ENCODE peak calls at places on chromosomes 11 and 22, in nine cellular contexts. M is body of pancreas, L is H1, K is GM06990, Q is heart left ventricle, C is suprapubic skin, O is HFF-Myc, N is Peyer's patch, U is heart right ventricle. G is an unnamed sample.

GRCh38 chr11:3939211-3939610 is 83.7 kb downstream of the STIM1 start:
- DNase-seq in N (no peak), O (no peak), K (no peak), Q (no peak), M (no peak), U (no peak), C (no peak), L (no peak), G (peak)

GRCh38 chr11:10657308-10658271 is 36.0 kb downstream of the IRAG1 start:
- DNase-seq in O (no peak), Q (peak), L (no peak), K (peak), M (no peak), C (no peak), N (no peak), U (no peak), G (peak)

GRCh38 chr11:70127653-70128434 is 49.7 kb downstream of the ANO1 start:
- DNase-seq in N (no peak), C (no peak), K (no peak), Q (no peak), U (no peak), M (no peak), O (no peak), L (no peak), G (no peak)

GRCh38 chr22:38203855-38204497 is 2.2 kb downstream of the MAFF start:
- DNase-seq in M (no peak), L (no peak), O (no peak), Q (no peak), C (no peak), K (no peak), U (no peak), N (no peak), G (peak)

GRCh38 chr11:12160680-12161079 is 50.3 kb downstream of the MICAL2 start:
- DNase-seq in C (no peak), O (no peak), M (no peak), U (no peak), Q (no peak), K (no peak), L (no peak), N (no peak), G (no peak)

GRCh38 chr11:114196994-114197702 is 99.1 kb upstream of the NNMT start:
- DNase-seq in K (no peak), C (no peak), O (no peak), Q (no peak), L (no peak), N (no peak), M (no peak), U (no peak), G (no peak)

GRCh38 chr22:48500481-48501230 is 1327.0 kb downstream of the BRD1 start:
- DNase-seq in O (no peak), N (no peak), C (no peak), L (no peak), M (no peak), U (no peak), K (no peak), Q (no peak), G (no peak)

GRCh38 chr11:38019072-38019775 is 1421.2 kb upstream of the RAG2 start:
- DNase-seq in U (no peak), O (no peak), Q (no peak), C (no peak), K (no peak), L (no peak), N (no peak), M (no peak), G (no peak)

GRCh38 chr11:78685156-78685555 is 110.5 kb upstream of the NARS2 start:
- DNase-seq in L (no peak), M (no peak), O (no peak), C (no peak), K (no peak), U (no peak), N (no peak), Q (no peak), G (no peak)

GRCh38 chr11:120522736-120523135 is 11.2 kb downstream of the GRIK4 start:
- DNase-seq in O (no peak), M (no peak), K (no peak), L (no peak), Q (no peak), U (no peak), N (no peak), C (peak), G (no peak)

GRCh38 chr22:20771918-20772625 is 1.8 kb upstream of the SERPIND1 start:
- DNase-seq in O (no peak), Q (no peak), U (no peak), K (no peak), L (no peak), C (no peak), N (no peak), M (no peak), G (no peak)

GRCh38 chr11:102453286-102453797 is 777 bp upstream of the TMEM123 start:
- DNase-seq in Q (no peak), M (no peak), K (no peak), C (no peak), N (peak), U (no peak), L (no peak), O (no peak), G (no peak)

GRCh38 chr22:43731986-43732385 is 80.1 kb downstream of the EFCAB6 start:
- DNase-seq in O (no peak), N (no peak), Q (no peak), L (no peak), M (no peak), C (no peak), K (no peak), U (no peak), G (no peak)

GRCh38 chr22:44729391-44730012 is 22.9 kb upstream of the ARHGAP8 start:
- DNase-seq in C (no peak), M (no peak), N (no peak), U (peak), Q (peak), K (no peak), L (no peak), O (peak), G (peak)

GRCh38 chr11:70456921-70457532 is 58.7 kb downstream of the CTTN start:
- DNase-seq in U (no peak), N (no peak), L (no peak), C (no peak), Q (no peak), M (no peak), K (no peak), O (no peak), G (peak)

GRCh38 chr11:102458531-102458930 is 6.0 kb upstream of the TMEM123 start:
- DNase-seq in U (no peak), N (no peak), Q (no peak), K (no peak), M (no peak), O (no peak), L (no peak), C (no peak), G (no peak)

GRCh38 chr11:72712168-72712721 is 38.0 kb upstream of the PDE2A start:
- DNase-seq in O (no peak), N (peak), U (peak), K (no peak), C (peak), Q (peak), M (no peak), L (no peak), G (no peak)

GRCh38 chr22:50701076-50701419 is 28.4 kb downstream of the SHANK3 start:
- DNase-seq in Q (no peak), M (peak), L (no peak), N (no peak), O (no peak), C (peak), K (no peak), U (no peak), G (no peak)

GRCh38 chr22:47618180-47618579 is 855.7 kb downstream of the TBC1D22A start:
- DNase-seq in U (no peak), L (no peak), K (no peak), O (no peak), C (peak), N (peak), M (no peak), Q (no peak), G (no peak)

GRCh38 chr11:64173616-64174355 is 7.9 kb upstream of the MACROD1 start:
- DNase-seq in N (no peak), M (no peak), O (no peak), Q (no peak), U (no peak), L (no peak), C (no peak), K (no peak), G (no peak)

GRCh38 chr11:4044971-4045646 is 49.5 kb upstream of the RRM1 start:
- DNase-seq in L (no peak), U (no peak), K (no peak), M (no peak), Q (no peak), O (no peak), N (no peak), C (no peak), G (no peak)

GRCh38 chr11:74311352-74311926 is at the start of gene P4HA3:
- DNase-seq in N (peak), U (peak), Q (peak), M (peak), K (peak), C (peak), O (no peak), L (peak), G (peak)

GRCh38 chr22:46331496-46331895 is 4.0 kb upstream of the TRMU start:
- DNase-seq in M (no peak), N (no peak), C (no peak), U (no peak), O (no peak), L (no peak), K (no peak), Q (no peak), G (no peak)

GRCh38 chr11:72446929-72447753 is 12.8 kb upstream of the CLPB start:
- DNase-seq in U (peak), N (no peak), Q (no peak), K (no peak), M (no peak), L (no peak), C (no peak), O (peak), G (peak)

GRCh38 chr11:16468735-16469446 is 112.5 kb upstream of the SOX6 start:
- DNase-seq in C (no peak), L (no peak), K (no peak), M (no peak), Q (no peak), N (no peak), U (no peak), O (no peak), G (no peak)

GRCh38 chr11:43931717-43932039 is 10.8 kb upstream of the C11orf96 start:
- DNase-seq in K (no peak), M (no peak), U (no peak), C (no peak), N (no peak), Q (no peak), O (no peak), L (no peak), G (no peak)

GRCh38 chr22:43473441-43473840 is 61.6 kb downstream of the MPPED1 start:
- DNase-seq in Q (no peak), U (no peak), C (no peak), M (no peak), N (no peak), O (no peak), L (no peak), K (no peak), G (no peak)

GRCh38 chr11:66328307-66329144 is 7.7 kb downstream of the RIN1 start:
- DNase-seq in C (peak), L (peak), M (peak), Q (peak), N (peak), U (peak), K (peak), O (no peak), G (peak)
- H3K4me3 ChIP-seq in C (peak), L (peak), M (no peak), Q (no peak), N (no peak), U (peak), K (no peak), O (no peak), G (no peak)

DNA sequence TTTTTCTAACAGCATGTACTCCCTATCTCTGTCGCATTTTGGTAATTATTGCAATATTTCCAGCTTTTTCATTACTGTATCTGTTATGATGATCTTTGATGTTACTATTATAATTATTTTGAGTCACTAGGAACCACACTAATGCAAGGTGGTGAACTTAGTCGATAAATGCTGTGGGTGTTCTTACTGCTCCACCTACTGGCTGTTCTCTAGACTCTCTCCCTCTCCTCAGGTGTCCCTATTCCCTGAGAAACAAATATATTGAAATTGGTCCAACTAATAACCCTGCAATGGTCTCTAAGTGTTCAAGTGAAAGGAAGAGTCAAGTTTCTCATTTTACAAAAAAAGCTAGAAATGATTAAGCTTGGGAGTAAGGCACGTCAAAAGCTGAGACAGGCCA is 10.5 kb downstream of the ARL14EP start:
- DNase-seq in U (no peak), Q (no peak), M (no peak), L (no peak), C (no peak), K (no peak), N (no peak), O (no peak), G (no peak)
- TF ChIP-seq CTCF in U (no peak), Q (peak), M (peak), L (peak), C (peak), K (peak), N (peak), O (peak), G (peak)

GRCh38 chr11:57764527-57764926 is 2.9 kb downstream of the CTNND1 start:
- DNase-seq in M (no peak), L (no peak), N (no peak), O (no peak), K (no peak), U (no peak), C (no peak), Q (no peak), G (no peak)

GRCh38 chr11:57761301-57762234 is at the start of gene CTNND1:
- DNase-seq in M (peak), O (peak), K (peak), L (peak), Q (peak), C (peak), N (peak), U (peak), G (peak)

GRCh38 chr11:57762235-57762866 is 749 bp downstream of the CTNND1 start:
- DNase-seq in U (no peak), L (no peak), O (no peak), C (no peak), K (no peak), M (peak), Q (no peak), N (no peak), G (no peak)

GRCh38 chr11:57763568-57763967 is 2.0 kb downstream of the CTNND1 start:
- DNase-seq in K (no peak), M (no peak), O (no peak), N (no peak), L (no peak), Q (no peak), C (no peak), U (no peak), G (no peak)

DNA sequence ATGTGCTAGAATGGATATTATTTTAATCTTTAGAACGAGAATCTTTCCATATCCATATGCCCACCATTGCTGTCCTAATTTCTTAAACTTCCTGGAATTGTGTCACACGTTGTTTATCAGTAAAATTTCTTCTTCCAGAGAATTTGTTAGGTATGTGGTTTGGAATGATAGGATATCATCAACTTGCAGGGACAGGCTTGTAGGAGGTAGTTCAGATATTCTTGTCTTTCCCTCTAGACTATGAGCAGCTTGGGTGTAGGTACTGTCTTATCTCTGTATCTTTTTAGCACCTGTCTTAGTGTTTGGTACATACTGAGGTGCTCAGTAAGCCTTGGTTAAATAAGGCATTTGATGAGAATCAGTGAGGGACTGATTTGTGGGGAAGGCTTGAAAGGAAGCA is 3.4 kb downstream of the CTNND1 start:
- DNase-seq in C (no peak), Q (no peak), N (no peak), M (no peak), L (no peak), U (no peak), K (no peak), O (no peak), G (no peak)
- H3K4me3 ChIP-seq in C (peak), Q (peak), N (no peak), M (no peak), L (peak), U (peak), K (no peak), O (peak), G (peak)

GRCh38 chr22:36334081-36334831 is 53.5 kb downstream of the MYH9 start:
- DNase-seq in K (no peak), C (no peak), Q (no peak), N (no peak), O (no peak), M (no peak), U (no peak), L (no peak), G (no peak)
- TF ChIP-seq CTCF in K (peak), C (peak), Q (no peak), N (no peak), O (peak), M (no peak), U (no peak), L (peak), G (no peak)

DNA sequence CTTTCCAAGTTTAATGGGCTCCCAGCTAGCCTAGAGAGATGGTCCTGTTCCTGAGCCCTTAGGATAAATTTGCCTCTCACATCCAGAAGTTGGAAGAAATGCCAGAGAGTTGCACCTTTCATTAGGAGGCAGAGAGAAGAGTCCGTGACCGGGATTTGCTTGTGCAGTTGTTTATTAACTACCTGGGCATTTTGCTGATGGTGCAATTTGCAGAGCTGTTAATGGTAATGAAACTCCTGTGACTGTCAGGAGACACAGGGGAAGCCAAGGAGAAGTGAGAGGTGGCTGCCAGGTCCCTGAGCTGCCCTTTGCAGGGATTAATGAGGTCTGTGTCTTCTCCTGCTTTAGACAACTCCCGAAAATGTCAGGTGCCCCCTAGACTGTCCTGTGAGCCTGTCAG is 69.1 kb upstream of the B3GAT1 start:
- DNase-seq in K (no peak), U (no peak), L (no peak), C (no peak), N (no peak), Q (no peak), O (no peak), M (no peak), G (no peak)
- H3K4me3 ChIP-seq in K (no peak), U (no peak), L (no peak), C (no peak), N (no peak), Q (no peak), O (no peak), M (no peak), G (no peak)

DNA sequence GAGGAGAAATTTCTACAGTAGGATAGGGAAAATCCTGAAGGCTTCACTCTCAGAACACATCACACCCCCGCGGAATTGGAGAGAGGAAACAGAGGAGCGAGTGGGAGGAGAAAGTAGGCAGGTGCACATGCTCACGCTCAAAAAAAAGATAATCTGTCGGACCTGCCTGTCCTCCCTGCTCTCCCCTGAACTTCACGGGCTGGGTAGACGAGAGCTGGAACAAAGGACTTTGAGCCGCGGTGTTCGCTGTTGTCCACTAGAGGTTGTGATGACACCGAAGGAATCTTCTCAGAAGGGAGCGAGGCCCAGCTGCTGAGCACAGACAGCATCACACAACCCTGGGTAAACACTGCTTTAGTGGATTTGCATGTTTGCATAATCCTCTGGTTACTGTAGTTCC is 5.0 kb downstream of the SEZ6L start:
- DNase-seq in K (no peak), U (no peak), N (no peak), Q (no peak), O (no peak), M (no peak), C (peak), L (peak), G (no peak)
- TF ChIP-seq CTCF in K (no peak), U (no peak), N (no peak), Q (no peak), O (peak), M (no peak), C (no peak), L (peak), G (no peak)

GRCh38 chr11:2135648-2136201 is 3.5 kb downstream of the IGF2 start:
- DNase-seq in L (no peak), K (no peak), O (no peak), N (no peak), M (peak), C (no peak), Q (no peak), U (no peak), G (no peak)

GRCh38 chr11:2133481-2134021 is 5.6 kb downstream of the IGF2 start:
- DNase-seq in O (no peak), K (no peak), U (no peak), N (no peak), Q (no peak), L (no peak), M (no peak), C (no peak), G (no peak)

GRCh38 chr11:2132874-2133480 is 6.2 kb downstream of the IGF2 start:
- DNase-seq in N (no peak), L (no peak), K (no peak), Q (no peak), U (no peak), O (no peak), C (no peak), M (peak), G (no peak)

GRCh38 chr11:2135018-2135569 is 4.1 kb downstream of the IGF2 start:
- DNase-seq in N (no peak), K (no peak), L (no peak), Q (no peak), C (no peak), O (no peak), M (peak), U (no peak), G (no peak)

DNA sequence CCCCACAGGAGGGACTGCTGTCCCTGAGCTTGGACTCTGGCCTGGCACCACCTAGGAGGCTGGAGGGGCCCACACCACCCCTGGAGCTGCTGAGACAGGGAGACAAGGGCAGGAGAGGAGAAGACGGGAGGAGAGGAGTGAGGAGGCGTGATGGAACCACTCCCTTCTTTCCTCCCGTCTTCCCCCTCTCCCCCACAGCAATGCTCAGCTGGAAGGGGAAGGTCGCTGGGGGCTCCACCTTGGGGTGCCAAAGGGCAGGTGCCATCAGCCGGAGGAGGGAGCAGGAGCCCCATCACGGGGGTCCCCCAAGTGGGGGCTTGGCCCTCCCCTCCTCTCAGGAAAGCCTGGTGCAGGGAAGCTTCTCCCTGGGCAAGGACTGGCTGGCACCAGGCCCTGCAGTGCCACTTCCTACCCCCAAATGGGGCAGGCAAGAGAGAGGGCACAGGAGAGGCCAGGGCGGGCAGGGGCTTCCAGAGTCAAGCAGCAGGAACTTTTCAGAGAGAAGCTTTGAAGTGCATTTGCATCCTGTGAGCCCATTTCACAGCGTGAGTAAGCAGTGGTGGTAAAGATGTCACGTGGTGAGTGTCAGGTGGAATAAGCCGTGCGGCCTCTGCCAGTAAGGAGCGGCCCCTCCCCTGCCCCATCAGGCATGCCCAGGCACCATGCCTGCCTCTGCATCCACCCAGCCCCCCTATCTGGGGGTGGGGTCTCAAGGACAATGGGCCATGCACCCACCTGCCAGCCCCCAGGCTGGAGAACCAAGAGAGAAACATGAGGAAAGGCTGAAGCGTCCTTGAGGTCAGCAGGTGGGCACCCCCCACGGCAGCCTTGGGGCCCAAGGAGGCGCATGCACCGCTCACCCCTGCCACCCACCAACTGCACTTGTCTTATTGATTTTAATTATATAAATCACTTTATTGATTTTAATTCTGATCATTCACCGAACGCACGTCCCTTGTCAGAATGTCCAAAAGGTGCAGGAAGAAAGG is 4.9 kb downstream of the IGF2 start:
- DNase-seq in M (no peak), K (no peak), C (no peak), N (no peak), O (no peak), Q (no peak), L (no peak), U (no peak), G (no peak)
- H3K4me3 ChIP-seq in M (no peak), K (no peak), C (no peak), N (no peak), O (no peak), Q (no peak), L (no peak), U (no peak), G (no peak)

G was measured in GM12865.